ENCODE peak calls at places on chromosome 4, in nine cellular contexts. V is CD8-positive, alpha-beta memory T cell; X is IMR-90; T is esophagus squamous epithelium; Q is left ventricle myocardium inferior; U is endothelial cell of umbilical vein; R is tibial nerve; C is CD8-positive, alpha-beta T cell; B is ovary. A is an unnamed sample.
A peak's percentile ranks its signal among the peaks of the same experiment; 100 is the strongest.

GRCh38 chr4:29717658-29718057 is 1002.5 kb upstream of the PCDH7 start:
- DNase-seq in V (no peak), X (peak; percentile 23), T (no peak), Q (no peak), U (no peak), R (no peak), C (no peak), B (no peak), A (no peak)

GRCh38 chr4:72216539-72217277 is 184.9 kb downstream of the NPFFR2 start:
- DNase-seq in V (no peak), X (no peak), T (no peak), Q (no peak), U (no peak), R (no peak), C (no peak), B (no peak), A (peak; percentile 34)

GRCh38 chr4:24876431-24876830 is 36.4 kb downstream of the CCDC149 start:
- DNase-seq in V (no peak), X (no peak), T (no peak), Q (no peak), U (no peak), R (no peak), C (no peak), B (no peak), A (no peak)

GRCh38 chr4:54986095-54986846 is 139.1 kb downstream of the KDR start:
- DNase-seq in V (no peak), X (no peak), T (no peak), Q (no peak), U (no peak), R (no peak), C (no peak), B (no peak), A (no peak)

GRCh38 chr4:17164656-17165055 is 266.2 kb upstream of the LDB2 start:
- DNase-seq in V (no peak), X (peak; percentile 63), T (no peak), Q (no peak), U (no peak), R (no peak), C (no peak), B (no peak), A (no peak)

GRCh38 chr4:38177792-38178665 is 217.8 kb downstream of the PTTG2 start:
- DNase-seq in V (peak; percentile 21), X (no peak), T (no peak), Q (peak; percentile 82), U (no peak), R (peak; percentile 55), C (peak; percentile 60), B (peak; percentile 62), A (peak; percentile 77)

GRCh38 chr4:14452001-14452400 is 550.3 kb upstream of the CPEB2 start:
- DNase-seq in V (no peak), X (no peak), T (no peak), Q (no peak), U (no peak), R (no peak), C (no peak), B (no peak), A (no peak)

GRCh38 chr4:19694829-19695228 is 556.9 kb upstream of the SLIT2 start:
- DNase-seq in V (no peak), X (no peak), T (no peak), Q (no peak), U (peak; percentile 37), R (no peak), C (no peak), B (no peak), A (no peak)

GRCh38 chr4:111631157-111631999 is 513.9 kb upstream of the FAM241A start:
- DNase-seq in V (no peak), X (peak; percentile 37), T (no peak), Q (no peak), U (peak; percentile 27), R (no peak), C (no peak), B (no peak), A (no peak)
- H3K27ac ChIP-seq in V (no peak overlapping the region), X (no peak overlapping the region), T (no peak overlapping the region), Q (no peak overlapping the region), U (no peak overlapping the region), R (no peak overlapping the region), C (no peak overlapping the region), B (no peak overlapping the region), A (no peak overlapping the region)

GRCh38 chr4:12041828-12042227 is 613.1 kb upstream of the HS3ST1 start:
- DNase-seq in V (no peak), X (no peak), T (no peak), Q (no peak), U (no peak), R (no peak), C (no peak), B (no peak), A (no peak)

GRCh38 chr4:12036450-12036849 is 607.8 kb upstream of the HS3ST1 start:
- DNase-seq in V (no peak), X (no peak), T (no peak), Q (no peak), U (peak; percentile 80), R (no peak), C (no peak), B (no peak), A (no peak)
- H3K9me3 ChIP-seq in V (no peaks in the 10 kb centered on the region), X (peaks cover 11% of the 10 kb centered on the region), T (no peaks in the 10 kb centered on the region), Q (peaks cover 15% of the 10 kb centered on the region), U (no peaks in the 10 kb centered on the region), R (no peaks in the 10 kb centered on the region), C (peaks cover 4% of the 10 kb centered on the region), B (no peaks in the 10 kb centered on the region), A (no peaks in the 10 kb centered on the region)

DNA sequence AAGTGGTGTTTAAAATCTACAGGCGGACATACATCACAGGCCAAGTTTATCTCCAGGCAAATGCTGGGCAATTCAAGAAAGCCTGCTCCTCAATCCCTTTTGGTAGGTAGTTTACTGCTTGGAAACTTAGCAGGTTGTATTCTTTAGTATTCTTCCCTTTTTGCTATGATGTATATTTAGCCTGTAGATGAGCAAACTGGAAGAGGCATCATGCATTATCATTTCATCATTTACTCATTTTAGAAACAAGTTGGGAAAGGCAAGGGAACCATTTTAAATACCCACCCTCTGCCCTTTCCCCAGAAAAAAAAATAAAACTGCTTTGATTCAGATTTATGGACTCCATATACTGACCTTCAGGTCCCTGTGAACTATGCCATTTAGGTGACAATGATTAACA is 213.2 kb downstream of the CAMK2D start:
- DNase-seq in V (no peak), X (no peak), T (no peak), Q (no peak), U (peak; percentile 7), R (no peak), C (no peak), B (no peak), A (no peak)
- H3K27ac ChIP-seq in V (no peak overlapping the region), X (no peak overlapping the region), T (peak overlapping the region; percentile 56), Q (peak overlapping the region; percentile 68), U (no peak overlapping the region), R (peak overlapping the region; percentile 72), C (no peak overlapping the region), B (no peak overlapping the region), A (peak overlapping the region; percentile 69)

DNA sequence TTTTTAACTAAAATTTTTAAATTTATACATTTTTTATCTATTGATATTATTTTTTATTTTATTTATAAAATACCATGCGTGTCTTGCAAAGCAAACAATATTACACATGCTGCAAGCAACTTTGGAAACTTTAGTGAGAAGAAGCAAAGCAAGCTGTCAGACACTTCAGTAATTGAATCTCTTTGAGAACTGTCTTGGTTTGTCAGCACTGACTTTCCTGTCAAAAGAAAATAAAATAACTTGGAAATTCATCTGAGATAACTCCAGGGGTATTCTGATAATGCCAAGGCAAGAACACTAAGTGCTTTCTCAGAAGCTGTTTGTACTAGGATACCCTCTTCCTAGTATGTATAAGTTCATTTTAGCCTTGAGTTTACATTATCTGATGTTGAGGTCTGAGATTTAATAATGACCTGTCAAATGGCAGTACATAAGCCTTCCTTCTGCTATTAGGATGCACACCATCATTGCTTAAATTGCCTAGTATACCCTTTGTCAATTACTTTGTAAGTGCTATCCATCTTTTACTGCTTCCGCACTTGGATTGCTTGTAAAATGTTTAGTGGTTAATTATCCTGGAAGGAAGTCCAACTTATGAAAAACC is 624.2 kb upstream of the AGA start:
- DNase-seq in V (no peak), X (no peak), T (no peak), Q (no peak), U (no peak), R (no peak), C (no peak), B (no peak), A (no peak)
- H3K9me3 ChIP-seq in V (no peaks in the 10 kb centered on the region), X (no peaks in the 10 kb centered on the region), T (no peaks in the 10 kb centered on the region), Q (no peaks in the 10 kb centered on the region), U (no peaks in the 10 kb centered on the region), R (no peaks in the 10 kb centered on the region), C (no peaks in the 10 kb centered on the region), B (no peaks in the 10 kb centered on the region), A (no peaks in the 10 kb centered on the region)

GRCh38 chr4:139916041-139916440 is 237.9 kb downstream of the MAML3 start:
- DNase-seq in V (no peak), X (no peak), T (no peak), Q (no peak), U (no peak), R (no peak), C (no peak), B (no peak), A (no peak)
- H3K27ac ChIP-seq in V (no peak overlapping the region), X (no peak overlapping the region), T (peak overlapping the region; percentile 59), Q (no peak overlapping the region), U (no peak overlapping the region), R (peak overlapping the region; percentile 7), C (no peak overlapping the region), B (no peak overlapping the region), A (no peak overlapping the region)

DNA sequence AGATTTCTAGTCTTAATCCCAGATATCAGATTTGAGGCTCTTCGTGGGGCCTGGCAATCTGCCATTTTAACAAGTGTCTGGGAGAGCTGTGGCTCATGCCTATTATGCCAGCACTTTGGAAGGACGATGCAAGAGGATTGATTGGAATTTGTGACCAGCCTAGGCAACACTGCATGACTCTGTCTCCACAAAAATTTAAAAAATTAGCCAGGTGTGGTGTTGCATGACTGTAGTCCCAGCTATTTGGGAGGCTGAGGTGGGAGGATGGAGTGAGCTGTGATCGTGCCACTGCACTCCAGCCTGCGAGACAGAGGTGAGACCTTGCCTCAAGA is 19.6 kb upstream of the YTHDC1 start:
- DNase-seq in V (no peak), X (no peak), T (no peak), Q (no peak), U (no peak), R (no peak), C (no peak), B (no peak), A (no peak)
- H3K9me3 ChIP-seq in V (no peaks in the 10 kb centered on the region), X (no peaks in the 10 kb centered on the region), T (no peaks in the 10 kb centered on the region), Q (no peaks in the 10 kb centered on the region), U (no peaks in the 10 kb centered on the region), R (no peaks in the 10 kb centered on the region), C (no peaks in the 10 kb centered on the region), B (no peaks in the 10 kb centered on the region), A (no peaks in the 10 kb centered on the region)

A was measured in psoas muscle.